ENCODE peak calls at places on chromosomes 5 and 9, in ten cellular contexts. One of them, this sample, is unnamed.

GRCh38 chr5:34659168-34659567 is 3.0 kb downstream of the RAI14 start:
- DNase-seq in heart right ventricle: no peak
- DNase-seq in AG04449: no peak
- DNase-seq in activated CD4-positive, alpha-beta memory T cell treated with anti-CD3 and anti-CD28 coated beads for 36 hours: no peak
- DNase-seq in fibroblast of pulmonary artery: no peak
- DNase-seq in NCI-H1092: no peak
- DNase-seq in body of pancreas: no peak
- DNase-seq in NCI-H1105 treated with DMSO at 0.1 percent for 48 hours: no peak
- DNase-seq in upper lobe of left lung: no peak
- DNase-seq in stimulated activated CD4-positive, alpha-beta T cell treated with anti-CD3 and anti-CD28 coated beads, Interleukin-1b, Interleukin-23, amount 100 ng/mL, for 48 hours: no peak
- DNase-seq in this sample: no peak

GRCh38 chr5:141182248-141182647 is at the start of gene PCDHB16:
- DNase-seq in fibroblast of pulmonary artery: peak; percentile 16
- DNase-seq in heart right ventricle: peak; percentile 69
- DNase-seq in AG04449: no peak
- DNase-seq in activated CD4-positive, alpha-beta memory T cell treated with anti-CD3 and anti-CD28 coated beads for 36 hours: peak; percentile 17
- DNase-seq in upper lobe of left lung: no peak
- DNase-seq in body of pancreas: peak; percentile 59
- DNase-seq in stimulated activated CD4-positive, alpha-beta T cell treated with anti-CD3 and anti-CD28 coated beads, Interleukin-1b, Interleukin-23, amount 100 ng/mL, for 48 hours: no peak
- DNase-seq in NCI-H1105 treated with DMSO at 0.1 percent for 48 hours: no peak
- DNase-seq in NCI-H1092: peak; percentile 9
- DNase-seq in this sample: no peak

GRCh38 chr5:152676177-152676576 is 271.1 kb upstream of the NMUR2 start:
- DNase-seq in body of pancreas: no peak
- DNase-seq in fibroblast of pulmonary artery: no peak
- DNase-seq in NCI-H1105 treated with DMSO at 0.1 percent for 48 hours: no peak
- DNase-seq in activated CD4-positive, alpha-beta memory T cell treated with anti-CD3 and anti-CD28 coated beads for 36 hours: no peak
- DNase-seq in upper lobe of left lung: no peak
- DNase-seq in NCI-H1092: no peak
- DNase-seq in heart right ventricle: no peak
- DNase-seq in stimulated activated CD4-positive, alpha-beta T cell treated with anti-CD3 and anti-CD28 coated beads, Interleukin-1b, Interleukin-23, amount 100 ng/mL, for 48 hours: no peak
- DNase-seq in AG04449: no peak
- DNase-seq in this sample: no peak

GRCh38 chr9:98251554-98251953 is 3.9 kb downstream of the TBC1D2 start:
- DNase-seq in activated CD4-positive, alpha-beta memory T cell treated with anti-CD3 and anti-CD28 coated beads for 36 hours: no peak
- DNase-seq in fibroblast of pulmonary artery: peak; percentile 74
- DNase-seq in heart right ventricle: no peak
- DNase-seq in NCI-H1092: no peak
- DNase-seq in NCI-H1105 treated with DMSO at 0.1 percent for 48 hours: no peak
- DNase-seq in stimulated activated CD4-positive, alpha-beta T cell treated with anti-CD3 and anti-CD28 coated beads, Interleukin-1b, Interleukin-23, amount 100 ng/mL, for 48 hours: no peak
- DNase-seq in AG04449: peak; percentile 29
- DNase-seq in upper lobe of left lung: peak; percentile 58
- DNase-seq in body of pancreas: no peak
- DNase-seq in this sample: peak; percentile 66

GRCh38 chr9:70574222-70574837 is 159.9 kb upstream of the KLF9 start:
- DNase-seq in NCI-H1092: peak; percentile 60
- DNase-seq in activated CD4-positive, alpha-beta memory T cell treated with anti-CD3 and anti-CD28 coated beads for 36 hours: no peak
- DNase-seq in upper lobe of left lung: no peak
- DNase-seq in AG04449: peak; percentile 85
- DNase-seq in fibroblast of pulmonary artery: peak; percentile 56
- DNase-seq in stimulated activated CD4-positive, alpha-beta T cell treated with anti-CD3 and anti-CD28 coated beads, Interleukin-1b, Interleukin-23, amount 100 ng/mL, for 48 hours: no peak
- DNase-seq in body of pancreas: no peak
- DNase-seq in NCI-H1105 treated with DMSO at 0.1 percent for 48 hours: no peak
- DNase-seq in heart right ventricle: no peak
- DNase-seq in this sample: no peak

GRCh38 chr5:134851307-134851923 is 5.6 kb downstream of the C5orf24 start:
- DNase-seq in activated CD4-positive, alpha-beta memory T cell treated with anti-CD3 and anti-CD28 coated beads for 36 hours: no peak
- DNase-seq in body of pancreas: no peak
- DNase-seq in NCI-H1105 treated with DMSO at 0.1 percent for 48 hours: peak; percentile 5
- DNase-seq in stimulated activated CD4-positive, alpha-beta T cell treated with anti-CD3 and anti-CD28 coated beads, Interleukin-1b, Interleukin-23, amount 100 ng/mL, for 48 hours: no peak
- DNase-seq in heart right ventricle: no peak
- DNase-seq in NCI-H1092: no peak
- DNase-seq in fibroblast of pulmonary artery: peak; percentile 67
- DNase-seq in AG04449: no peak
- DNase-seq in upper lobe of left lung: no peak
- DNase-seq in this sample: no peak

GRCh38 chr5:171116711-171117110 is 192.3 kb upstream of the TLX3 start:
- DNase-seq in body of pancreas: no peak
- DNase-seq in AG04449: no peak
- DNase-seq in activated CD4-positive, alpha-beta memory T cell treated with anti-CD3 and anti-CD28 coated beads for 36 hours: no peak
- DNase-seq in heart right ventricle: no peak
- DNase-seq in fibroblast of pulmonary artery: no peak
- DNase-seq in upper lobe of left lung: no peak
- DNase-seq in NCI-H1092: no peak
- DNase-seq in NCI-H1105 treated with DMSO at 0.1 percent for 48 hours: no peak
- DNase-seq in stimulated activated CD4-positive, alpha-beta T cell treated with anti-CD3 and anti-CD28 coated beads, Interleukin-1b, Interleukin-23, amount 100 ng/mL, for 48 hours: no peak
- DNase-seq in this sample: no peak

GRCh38 chr9:86424246-86424891 is 70.2 kb upstream of the TUT7 start:
- DNase-seq in NCI-H1105 treated with DMSO at 0.1 percent for 48 hours: no peak
- DNase-seq in activated CD4-positive, alpha-beta memory T cell treated with anti-CD3 and anti-CD28 coated beads for 36 hours: no peak
- DNase-seq in upper lobe of left lung: no peak
- DNase-seq in NCI-H1092: no peak
- DNase-seq in AG04449: no peak
- DNase-seq in fibroblast of pulmonary artery: peak; percentile 41
- DNase-seq in stimulated activated CD4-positive, alpha-beta T cell treated with anti-CD3 and anti-CD28 coated beads, Interleukin-1b, Interleukin-23, amount 100 ng/mL, for 48 hours: no peak
- DNase-seq in body of pancreas: no peak
- DNase-seq in heart right ventricle: no peak
- DNase-seq in this sample: no peak

GRCh38 chr9:19788152-19788551 is 685 bp downstream of the SLC24A2 start:
- DNase-seq in body of pancreas: no peak
- DNase-seq in NCI-H1092: no peak
- DNase-seq in heart right ventricle: no peak
- DNase-seq in NCI-H1105 treated with DMSO at 0.1 percent for 48 hours: peak; percentile 48
- DNase-seq in stimulated activated CD4-positive, alpha-beta T cell treated with anti-CD3 and anti-CD28 coated beads, Interleukin-1b, Interleukin-23, amount 100 ng/mL, for 48 hours: no peak
- DNase-seq in fibroblast of pulmonary artery: no peak
- DNase-seq in upper lobe of left lung: peak; percentile 29
- DNase-seq in activated CD4-positive, alpha-beta memory T cell treated with anti-CD3 and anti-CD28 coated beads for 36 hours: no peak
- DNase-seq in AG04449: no peak
- DNase-seq in this sample: no peak

GRCh38 chr5:51382759-51383493 is at the start of gene ISL1:
- DNase-seq in fibroblast of pulmonary artery: peak; percentile 59
- DNase-seq in stimulated activated CD4-positive, alpha-beta T cell treated with anti-CD3 and anti-CD28 coated beads, Interleukin-1b, Interleukin-23, amount 100 ng/mL, for 48 hours: peak; percentile 10
- DNase-seq in heart right ventricle: no peak
- DNase-seq in AG04449: peak; percentile 2
- DNase-seq in body of pancreas: peak; percentile 64
- DNase-seq in upper lobe of left lung: peak; percentile 88
- DNase-seq in NCI-H1105 treated with DMSO at 0.1 percent for 48 hours: peak; percentile 91
- DNase-seq in activated CD4-positive, alpha-beta memory T cell treated with anti-CD3 and anti-CD28 coated beads for 36 hours: no peak
- DNase-seq in NCI-H1092: peak; percentile 88
- DNase-seq in this sample: peak; percentile 79

GRCh38 chr9:134314039-134314949 is 12.0 kb upstream of the RXRA start:
- DNase-seq in heart right ventricle: no peak
- DNase-seq in body of pancreas: no peak
- DNase-seq in fibroblast of pulmonary artery: no peak
- DNase-seq in NCI-H1105 treated with DMSO at 0.1 percent for 48 hours: no peak
- DNase-seq in upper lobe of left lung: peak; percentile 63
- DNase-seq in NCI-H1092: no peak
- DNase-seq in activated CD4-positive, alpha-beta memory T cell treated with anti-CD3 and anti-CD28 coated beads for 36 hours: no peak
- DNase-seq in AG04449: no peak
- DNase-seq in stimulated activated CD4-positive, alpha-beta T cell treated with anti-CD3 and anti-CD28 coated beads, Interleukin-1b, Interleukin-23, amount 100 ng/mL, for 48 hours: no peak
- DNase-seq in this sample: no peak

This sample was measured in epithelial cell of prostate.